ENCODE peak calls at places on chromosomes 7 and 10, in four cellular contexts. U is IMR-90, H is mammary epithelial cell, L is H9. Y is an unnamed sample. For H3K27me3, the result is how much of the 10 kb centered on the place peaks cover.

GRCh38 chr10:96556003-96556402 is 30.8 kb downstream of the TM9SF3 start:
- DNase-seq in L (no peak), U (no peak), H (no peak), Y (no peak)

GRCh38 chr10:59079386-59080226 is 96.8 kb upstream of the PHYHIPL start:
- DNase-seq in H (peak), L (no peak), U (peak), Y (no peak)

GRCh38 chr10:113073549-113074189 is 123.6 kb downstream of the TCF7L2 start:
- DNase-seq in H (no peak), U (peak), L (peak), Y (peak)

GRCh38 chr10:112639291-112639690 is 192.3 kb downstream of the VTI1A start:
- DNase-seq in H (peak), L (no peak), U (peak), Y (no peak)

GRCh38 chr10:71125749-71126107 is 86.6 kb upstream of the UNC5B start:
- DNase-seq in U (no peak), L (no peak), H (no peak), Y (no peak)

GRCh38 chr10:52479567-52479966 is 165.5 kb downstream of the DKK1 start:
- DNase-seq in L (no peak), H (peak), U (no peak), Y (no peak)

GRCh38 chr10:59177031-59177861 is 803 bp downstream of the PHYHIPL start:
- DNase-seq in H (peak), U (peak), L (peak), Y (peak)

GRCh38 chr7:106021211-106022067 is 58.4 kb downstream of the CDHR3 start:
- DNase-seq in U (peak), H (no peak), L (no peak), Y (no peak)

GRCh38 chr10:75220258-75220657 is 9.7 kb downstream of the VDAC2 start:
- DNase-seq in H (no peak), L (no peak), U (no peak), Y (no peak)

GRCh38 chr7:103989200-103989784 is at the start of gene RELN:
- DNase-seq in L (peak), H (peak), U (peak), Y (no peak)

GRCh38 chr10:125607689-125608290 is 75.2 kb downstream of the TEX36 start:
- DNase-seq in L (no peak), U (no peak), H (no peak), Y (no peak)

GRCh38 chr7:138889566-138889965 is 91.6 kb upstream of the ATP6V0A4 start:
- DNase-seq in L (no peak), H (no peak), U (peak), Y (no peak)

GRCh38 chr10:14571866-14572507 is 202.7 kb downstream of the FAM107B start:
- DNase-seq in L (peak), H (no peak), U (peak), Y (no peak)

GRCh38 chr10:3116508-3117100 is 49.3 kb downstream of the PFKP start:
- DNase-seq in H (no peak), L (no peak), U (no peak), Y (no peak)

GRCh38 chr7:124782335-124782734 is 16.7 kb upstream of the GPR37 start:
- DNase-seq in L (no peak), H (no peak), U (no peak), Y (no peak)

GRCh38 chr10:93680414-93681047 is 21.9 kb downstream of the FRA10AC1 start:
- DNase-seq in U (peak), H (peak), L (no peak), Y (no peak)

GRCh38 chr7:22445140-22445722 is 54.8 kb downstream of the STEAP1B start:
- DNase-seq in U (peak), H (peak), L (peak), Y (no peak)

GRCh38 chr10:101708073-101708472 is 13.1 kb upstream of the FBXW4 start:
- DNase-seq in L (no peak), H (no peak), U (no peak), Y (no peak)

GRCh38 chr10:101710793-101711192 is 15.8 kb upstream of the FBXW4 start:
- DNase-seq in U (no peak), L (no peak), H (no peak), Y (no peak)

GRCh38 chr10:101710064-101710695 is 15.2 kb upstream of the FBXW4 start:
- DNase-seq in H (no peak), L (no peak), U (peak), Y (no peak)

GRCh38 chr10:101709359-101710063 is 14.5 kb upstream of the FBXW4 start:
- DNase-seq in L (no peak), H (no peak), U (peak), Y (no peak)

GRCh38 chr10:101708870-101709269 is 13.9 kb upstream of the FBXW4 start:
- DNase-seq in H (no peak), L (no peak), U (no peak), Y (no peak)
- TF ChIP-seq CTCF in H (no peak), L (no peak), U (no peak), Y (no peak)

GRCh38 chr10:101244321-101245050 is 15.2 kb upstream of the LBX1 start:
- DNase-seq in H (no peak), L (no peak), U (peak), Y (no peak)

GRCh38 chr10:101241840-101242707 is 12.8 kb upstream of the LBX1 start:
- DNase-seq in L (no peak), U (peak), H (no peak), Y (no peak)

GRCh38 chr10:101250136-101250535 is 20.9 kb upstream of the LBX1 start:
- DNase-seq in U (no peak), L (no peak), H (no peak), Y (no peak)

DNA sequence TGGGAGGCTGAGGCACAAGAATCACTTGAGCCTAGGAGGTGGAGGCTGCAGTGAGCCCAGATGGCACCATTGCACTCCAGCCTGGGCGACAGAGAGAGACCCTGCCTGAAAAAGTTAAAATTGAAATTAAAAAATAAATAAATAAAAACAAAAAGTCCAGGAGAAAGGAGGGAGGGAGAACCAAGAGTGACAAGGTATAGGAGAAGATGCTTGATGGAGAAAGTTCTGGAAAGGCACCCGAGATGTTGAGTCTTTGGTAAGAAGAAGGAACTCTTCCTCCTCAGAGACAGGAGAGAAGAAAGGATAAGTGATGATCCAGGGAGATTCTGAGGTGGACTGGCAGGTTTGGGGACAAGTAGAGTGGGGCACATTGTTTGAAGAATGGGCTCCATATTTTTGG is 17.4 kb upstream of the LBX1 start:
- DNase-seq in H (no peak), L (no peak), U (no peak), Y (no peak)
- H3K27me3 ChIP-seq in H (under half), L (under half), U (under half), Y (under half)

GRCh38 chr7:46705416-46706255 is 784.6 kb upstream of the IGFBP3 start:
- DNase-seq in L (no peak), U (peak), H (no peak), Y (no peak)
- H3K9ac ChIP-seq in L (no peak), U (no peak), H (no peak), Y (no peak)

GRCh38 chr10:98673156-98673765 is 226.5 kb upstream of the HPS1 start:
- DNase-seq in H (no peak), L (no peak), U (no peak), Y (no peak)

GRCh38 chr10:98675902-98676301 is 229.2 kb upstream of the HPS1 start:
- DNase-seq in H (no peak), U (no peak), L (no peak), Y (no peak)

GRCh38 chr10:98676895-98677294 is 230.2 kb upstream of the HPS1 start:
- DNase-seq in L (no peak), U (no peak), H (no peak), Y (no peak)
- TF ChIP-seq CTCF in L (peak), U (no peak), H (no peak), Y (no peak)

DNA sequence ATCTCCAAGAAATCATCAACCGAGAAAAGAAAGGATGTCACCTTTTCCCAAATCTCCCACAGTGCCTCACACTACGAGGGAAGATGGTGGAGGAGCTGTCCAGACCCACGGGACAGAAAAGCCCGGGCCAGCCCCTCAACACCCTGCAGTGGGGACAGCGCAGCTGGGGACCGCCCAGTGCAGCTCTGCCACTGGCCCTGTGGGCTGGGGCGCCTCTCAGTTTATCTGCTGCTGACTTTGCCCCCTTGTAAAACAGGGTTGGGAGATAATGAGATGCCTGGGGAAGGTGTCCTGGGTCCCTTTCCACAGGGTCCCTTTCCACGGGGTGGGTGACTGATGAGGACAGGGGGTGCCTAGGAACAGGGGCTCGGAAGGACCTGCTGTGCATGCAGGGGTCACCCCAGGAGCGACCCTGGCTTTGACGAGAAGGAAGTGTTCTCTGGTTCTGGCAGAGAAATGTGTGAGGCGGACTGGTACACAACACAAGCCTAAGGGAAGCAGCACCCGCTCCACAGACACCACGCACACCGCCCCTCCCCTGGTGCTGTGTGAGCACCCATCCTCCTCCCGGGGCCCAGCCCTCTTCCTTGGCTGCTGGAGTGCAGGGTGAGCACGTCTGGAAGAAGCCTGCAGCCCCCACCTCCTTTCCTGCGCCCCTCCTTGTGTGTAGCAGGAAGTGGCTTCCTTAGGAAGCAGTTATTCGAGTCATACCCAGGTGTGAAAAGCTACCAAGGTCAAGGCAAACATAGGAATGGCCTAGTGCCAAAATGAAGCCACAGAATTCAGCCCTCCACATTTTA is 339.9 kb downstream of the DNAJB6 start:
- DNase-seq in U (no peak), H (no peak), L (peak), Y (no peak)
- H3K27me3 ChIP-seq in U (under half), H (under half), L (under half), Y (under half)

Y was measured in keratinocyte.